ENCODE peak calls at places on chromosomes 3 and 15, in eight cellular contexts. P is neuronal stem cell; O is naive thymus-derived CD4-positive, alpha-beta T cell; B is tibial artery; F is GM23248; K is adrenal gland; I is H7; G is CD4-positive, CD25-positive, alpha-beta regulatory T cell. W is an unnamed sample. For H3K27me3, the result is how much of the 10 kb centered on the place peaks cover.

GRCh38 chr15:35696767-35697231 is 150.8 kb upstream of the DPH6 start:
- DNase-seq in P (no peak), O (no peak), B (no peak), F (peak), K (no peak), I (no peak), G (no peak), W (no peak)

GRCh38 chr3:86563358-86563970 is 427.5 kb downstream of the VGLL3 start:
- DNase-seq in P (peak), O (no peak), B (no peak), F (peak), K (no peak), I (peak), G (peak), W (no peak)

GRCh38 chr3:127702151-127702578 is 29.4 kb downstream of the ABTB1 start:
- DNase-seq in P (no peak), O (no peak), B (peak), F (peak), K (peak), I (no peak), G (no peak), W (no peak)

GRCh38 chr3:69305011-69305410 is 80.9 kb downstream of the FRMD4B start:
- DNase-seq in P (no peak), O (no peak), B (no peak), F (peak), K (no peak), I (no peak), G (peak), W (no peak)

GRCh38 chr15:38254065-38254883 is 1.6 kb downstream of the SPRED1 start:
- DNase-seq in P (no peak), O (no peak), B (peak), F (peak), K (peak), I (peak), G (peak), W (peak)

GRCh38 chr3:164533275-164533674 is 545.0 kb downstream of the SI start:
- DNase-seq in P (no peak), O (no peak), B (no peak), F (no peak), K (no peak), I (no peak), G (no peak), W (no peak)

GRCh38 chr3:63349583-63350177 is 71.6 kb downstream of the SYNPR start:
- DNase-seq in P (peak), O (no peak), B (no peak), F (peak), K (peak), I (peak), G (peak), W (peak)

GRCh38 chr15:94791008-94791407 is 559.6 kb downstream of the MCTP2 start:
- DNase-seq in P (no peak), O (no peak), B (no peak), F (no peak), K (no peak), I (no peak), G (no peak), W (no peak)

GRCh38 chr3:45593708-45594601 is 596 bp upstream of the LIMD1 start:
- DNase-seq in P (peak), O (peak), B (peak), F (peak), K (peak), I (peak), G (peak), W (peak)

GRCh38 chr3:137692803-137693431 is 71.2 kb upstream of the SOX14 start:
- DNase-seq in P (peak), O (no peak), B (no peak), F (peak), K (peak), I (peak), G (no peak), W (no peak)

GRCh38 chr3:150055332-150055731 is 84.6 kb upstream of the PFN2 start:
- DNase-seq in P (no peak), O (no peak), B (no peak), F (no peak), K (peak), I (no peak), G (no peak), W (no peak)

GRCh38 chr3:30343067-30343831 is 263.2 kb upstream of the TGFBR2 start:
- DNase-seq in P (no peak), O (no peak), B (no peak), F (no peak), K (no peak), I (no peak), G (no peak), W (no peak)

GRCh38 chr3:135448520-135448919 is 517.0 kb upstream of the PPP2R3A start:
- DNase-seq in P (no peak), O (no peak), B (no peak), F (no peak), K (no peak), I (no peak), G (no peak), W (no peak)

DNA sequence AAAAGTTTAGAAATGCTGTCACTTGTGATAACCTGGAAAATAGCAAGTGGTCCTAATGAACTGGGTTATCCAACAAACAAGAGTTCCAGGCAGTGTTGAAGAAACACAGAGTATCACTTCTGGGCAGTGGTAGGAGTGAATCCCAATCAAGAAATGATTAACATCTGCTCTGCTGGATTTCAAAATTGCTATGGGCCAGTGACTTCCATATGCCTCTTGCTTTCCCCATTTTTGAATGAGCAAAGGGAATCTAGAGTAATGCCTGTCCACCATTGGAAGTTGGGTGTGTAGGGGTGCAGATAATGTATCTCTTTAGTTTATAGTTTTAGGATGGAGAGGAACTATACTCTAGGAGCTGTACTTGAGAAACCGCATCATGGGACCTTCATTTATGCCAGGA is 236.5 kb downstream of the RPLP1 start:
- DNase-seq in P (no peak), O (no peak), B (no peak), F (no peak), K (no peak), I (no peak), G (no peak), W (no peak)
- H3K27me3 ChIP-seq in P (under half), O (under half), B (under half), F (under half), K (under half), I (under half), G (under half), W (under half)

GRCh38 chr15:67818464-67818863 is 6.8 kb upstream of the SKOR1 start:
- DNase-seq in P (no peak), O (no peak), B (peak), F (no peak), K (no peak), I (no peak), G (no peak), W (no peak)
- H3K27me3 ChIP-seq in P (under half), O (under half), B (under half), F (under half), K (under half), I (half or more), G (under half), W (half or more)

DNA sequence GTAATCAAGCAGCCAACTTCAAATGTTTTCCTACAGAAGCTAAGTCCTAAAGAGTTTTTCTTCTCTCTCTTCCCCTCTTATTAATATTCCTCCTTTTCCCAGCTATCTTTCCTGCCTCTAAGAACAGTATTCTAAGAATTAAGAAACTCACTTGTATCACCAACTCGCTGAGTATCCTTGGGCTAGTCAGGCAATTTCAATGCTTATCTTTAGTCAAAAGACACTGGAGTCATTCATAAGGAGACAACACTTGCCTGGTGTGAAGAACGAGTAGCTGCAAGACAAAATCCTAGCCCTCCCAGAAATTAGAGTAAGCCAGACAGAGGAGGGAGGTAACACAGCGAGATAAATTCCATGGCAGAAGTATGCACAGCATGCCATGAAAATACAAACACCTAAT is 10.7 kb downstream of the VGLL4 start:
- DNase-seq in P (no peak), O (no peak), B (no peak), F (no peak), K (no peak), I (no peak), G (no peak), W (no peak)
- H3K27me3 ChIP-seq in P (under half), O (under half), B (under half), F (under half), K (under half), I (under half), G (under half), W (under half)

DNA sequence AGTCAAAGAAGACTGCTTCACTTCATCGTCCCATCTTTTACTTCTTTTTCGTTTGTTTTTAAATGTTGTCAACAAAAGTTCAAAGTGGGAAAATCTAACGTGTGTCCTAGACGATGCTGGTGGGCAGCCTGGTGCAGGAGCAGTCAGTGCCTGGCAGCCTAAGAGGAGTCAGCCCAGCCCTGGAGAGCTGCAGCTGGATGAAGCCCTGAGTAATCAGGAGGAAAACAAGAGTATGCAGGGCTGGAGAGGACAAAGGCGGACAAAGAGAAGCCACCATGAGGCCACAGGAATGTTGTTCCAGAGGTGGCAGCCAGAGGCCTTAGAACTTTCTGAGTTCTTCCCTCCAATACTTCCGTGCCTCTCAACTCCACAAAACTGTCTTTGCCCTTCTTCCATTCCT is 5.7 kb downstream of the ADAMTS17 start:
- DNase-seq in P (no peak), O (no peak), B (no peak), F (no peak), K (no peak), I (no peak), G (no peak), W (no peak)
- H3K27me3 ChIP-seq in P (under half), O (under half), B (under half), F (under half), K (under half), I (under half), G (under half), W (under half)

GRCh38 chr3:131036200-131036816 is 9.6 kb downstream of the NEK11 start:
- DNase-seq in P (no peak), O (no peak), B (no peak), F (peak), K (no peak), I (no peak), G (no peak), W (no peak)

GRCh38 chr3:131036986-131037385 is 10.3 kb downstream of the NEK11 start:
- DNase-seq in P (no peak), O (no peak), B (no peak), F (no peak), K (no peak), I (no peak), G (no peak), W (no peak)

GRCh38 chr3:131028844-131029243 is 2.2 kb downstream of the NEK11 start:
- DNase-seq in P (no peak), O (no peak), B (no peak), F (no peak), K (no peak), I (no peak), G (no peak), W (no peak)

GRCh38 chr3:131031660-131032059 is 5.0 kb downstream of the NEK11 start:
- DNase-seq in P (no peak), O (no peak), B (no peak), F (peak), K (no peak), I (no peak), G (no peak), W (no peak)

GRCh38 chr3:131033480-131034080 is 6.9 kb downstream of the NEK11 start:
- DNase-seq in P (peak), O (no peak), B (no peak), F (peak), K (no peak), I (peak), G (peak), W (no peak)
- H3K27me3 ChIP-seq in P (under half), O (under half), B (under half), F (under half), K (under half), I (under half), G (under half), W (under half)

GRCh38 chr15:41506796-41507341 is 6.8 kb downstream of the LTK start:
- DNase-seq in P (no peak), O (no peak), B (no peak), F (no peak), K (no peak), I (peak), G (no peak), W (no peak)

GRCh38 chr15:41503669-41504010 is 10.0 kb downstream of the ITPKA start:
- DNase-seq in P (no peak), O (no peak), B (no peak), F (no peak), K (no peak), I (no peak), G (no peak), W (no peak)

GRCh38 chr15:41504751-41505492 is 8.7 kb downstream of the LTK start:
- DNase-seq in P (no peak), O (no peak), B (no peak), F (no peak), K (no peak), I (no peak), G (no peak), W (no peak)

GRCh38 chr15:41507820-41508290 is 5.8 kb downstream of the LTK start:
- DNase-seq in P (no peak), O (no peak), B (no peak), F (no peak), K (peak), I (no peak), G (no peak), W (peak)

DNA sequence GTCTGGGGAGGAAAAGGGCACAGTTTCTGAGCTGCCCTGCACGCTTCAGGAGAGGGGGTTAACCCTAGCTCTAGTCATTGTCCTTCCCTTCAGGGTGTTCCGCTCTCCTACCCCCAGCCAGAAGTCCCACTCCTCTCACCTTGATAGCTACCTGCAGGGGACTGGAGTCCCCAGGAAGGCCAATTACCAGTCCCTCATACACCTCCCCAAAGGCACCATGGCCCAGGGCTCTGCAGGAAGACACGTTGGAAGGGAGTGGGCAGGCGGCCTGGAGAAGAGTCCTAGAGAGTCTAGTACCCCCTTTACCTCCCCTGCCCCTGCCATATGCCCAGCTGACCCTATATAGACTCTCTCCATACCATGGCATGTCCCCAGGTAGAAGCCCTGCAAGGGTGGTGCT is 7.9 kb downstream of the LTK start:
- DNase-seq in P (no peak), O (no peak), B (no peak), F (no peak), K (no peak), I (no peak), G (no peak), W (no peak)
- H3K27me3 ChIP-seq in P (under half), O (under half), B (under half), F (under half), K (under half), I (half or more), G (under half), W (under half)